ENCODE peak calls at places on chromosomes 7 and 10, in eight cellular contexts. T, G, U, P, Y, O, C and V are unnamed samples.

GRCh38 chr7:123537026-123537642 is 2.7 kb upstream of the IQUB start:
- DNase-seq in T (no peak), G (no peak), U (no peak), P (no peak), Y (peak), O (peak), C (no peak), V (no peak)

GRCh38 chr7:150368884-150369739 is 490 bp downstream of the REPIN1 start:
- DNase-seq in T (peak), G (no peak), U (peak), P (peak), Y (peak), O (peak), C (peak), V (peak)

GRCh38 chr7:11706666-11707605 is 125.1 kb downstream of the THSD7A start:
- DNase-seq in T (no peak), G (no peak), U (no peak), P (no peak), Y (no peak), O (no peak), C (no peak), V (no peak)

GRCh38 chr10:29386347-29386999 is 97.6 kb downstream of the LYZL1 start:
- DNase-seq in T (no peak), G (no peak), U (peak), P (no peak), Y (peak), O (peak), C (no peak), V (no peak)

GRCh38 chr7:116897661-116898060 is 35.3 kb downstream of the CAPZA2 start:
- DNase-seq in T (no peak), G (no peak), U (no peak), P (no peak), Y (no peak), O (no peak), C (no peak), V (no peak)

GRCh38 chr10:103576076-103576471 is 82.6 kb downstream of the NEURL1 start:
- DNase-seq in T (no peak), G (no peak), U (no peak), P (no peak), Y (no peak), O (no peak), C (no peak), V (no peak)

GRCh38 chr7:155644971-155645509 is 579 bp downstream of the RBM33 start:
- DNase-seq in T (peak), G (peak), U (peak), P (no peak), Y (peak), O (peak), C (no peak), V (no peak)

GRCh38 chr7:40535678-40536077 is 400.9 kb downstream of the SUGCT start:
- DNase-seq in T (no peak), G (no peak), U (no peak), P (no peak), Y (no peak), O (no peak), C (no peak), V (no peak)

GRCh38 chr10:6458814-6459213 is 121.3 kb downstream of the PRKCQ start:
- DNase-seq in T (no peak), G (no peak), U (peak), P (no peak), Y (no peak), O (no peak), C (no peak), V (no peak)

GRCh38 chr10:124744047-124744687 is at the start of gene FAM53B:
- DNase-seq in T (peak), G (peak), U (peak), P (peak), Y (peak), O (peak), C (peak), V (no peak)

GRCh38 chr10:127293640-127294039 is 97.2 kb upstream of the INSYN2A start:
- DNase-seq in T (no peak), G (no peak), U (peak), P (no peak), Y (no peak), O (no peak), C (no peak), V (no peak)

GRCh38 chr10:62231371-62231770 is 37.3 kb downstream of the RTKN2 start:
- DNase-seq in T (no peak), G (no peak), U (no peak), P (no peak), Y (peak), O (peak), C (no peak), V (no peak)

GRCh38 chr7:43558071-43558470 is 24.8 kb upstream of the STK17A start:
- DNase-seq in T (no peak), G (no peak), U (no peak), P (no peak), Y (no peak), O (no peak), C (no peak), V (no peak)

GRCh38 chr10:99784025-99784730 is 1.7 kb downstream of the ABCC2 start:
- DNase-seq in T (no peak), G (no peak), U (no peak), P (no peak), Y (peak), O (peak), C (no peak), V (peak)

GRCh38 chr10:46520941-46521340 is 35.5 kb downstream of the GPRIN2 start:
- DNase-seq in T (peak), G (no peak), U (no peak), P (no peak), Y (peak), O (peak), C (peak), V (no peak)

GRCh38 chr7:25519962-25520562 is 291.8 kb upstream of the NPVF start:
- DNase-seq in T (no peak), G (no peak), U (no peak), P (no peak), Y (no peak), O (no peak), C (no peak), V (no peak)

GRCh38 chr10:65128277-65128676 is 1607.1 kb downstream of the REEP3 start:
- DNase-seq in T (no peak), G (no peak), U (no peak), P (no peak), Y (no peak), O (no peak), C (no peak), V (no peak)

GRCh38 chr10:115402690-115403089 is 309.5 kb downstream of the ATRNL1 start:
- DNase-seq in T (no peak), G (no peak), U (no peak), P (no peak), Y (peak), O (peak), C (no peak), V (peak)

GRCh38 chr10:69318087-69318996 is 40.0 kb downstream of the HK1 start:
- DNase-seq in T (peak), G (no peak), U (peak), P (peak), Y (peak), O (peak), C (peak), V (no peak)

GRCh38 chr7:112110175-112110574 is 96.0 kb downstream of the DOCK4 start:
- DNase-seq in T (no peak), G (no peak), U (no peak), P (no peak), Y (no peak), O (no peak), C (no peak), V (no peak)

GRCh38 chr7:7764515-7765138 is 46.2 kb upstream of the RPA3 start:
- DNase-seq in T (no peak), G (no peak), U (no peak), P (no peak), Y (no peak), O (no peak), C (no peak), V (no peak)

GRCh38 chr7:105136221-105136620 is 122.2 kb downstream of the KMT2E start:
- DNase-seq in T (no peak), G (no peak), U (no peak), P (no peak), Y (no peak), O (peak), C (no peak), V (no peak)

GRCh38 chr10:78805176-78805575 is 263.6 kb upstream of the ZMIZ1 start:
- DNase-seq in T (no peak), G (no peak), U (no peak), P (no peak), Y (peak), O (peak), C (peak), V (peak)

GRCh38 chr10:13453896-13454295 is 74.9 kb downstream of the BEND7 start:
- DNase-seq in T (no peak), G (no peak), U (peak), P (no peak), Y (no peak), O (no peak), C (no peak), V (no peak)

GRCh38 chr10:119087271-119087897 is 6.8 kb upstream of the EIF3A start:
- DNase-seq in T (no peak), G (no peak), U (no peak), P (no peak), Y (no peak), O (no peak), C (no peak), V (no peak)

GRCh38 chr10:17068953-17069352 is 60.7 kb downstream of the CUBN start:
- DNase-seq in T (no peak), G (no peak), U (no peak), P (no peak), Y (no peak), O (no peak), C (no peak), V (no peak)